ENCODE peak calls at places on chromosomes 2 and 18, in six cellular contexts. P, U, Q, E, L and R are unnamed samples.

GRCh38 chr2:210630904-210631560 is 74.6 kb downstream of the CPS1 start:
- DNase-seq in E (no peak), Q (no peak), U (no peak), L (no peak), P (no peak), R (no peak)

GRCh38 chr18:3452750-3453539 is 3.0 kb downstream of the TGIF1 start:
- DNase-seq in U (peak), P (no peak), L (no peak), Q (no peak), E (peak), R (no peak)

GRCh38 chr2:111941531-111941930 is 43.1 kb downstream of the MERTK start:
- DNase-seq in P (no peak), L (no peak), U (no peak), Q (no peak), E (no peak), R (no peak)

GRCh38 chr2:62931536-62931935 is 119.1 kb upstream of the OTX1 start:
- DNase-seq in Q (no peak), U (no peak), E (no peak), L (no peak), P (no peak), R (no peak)

GRCh38 chr2:65142515-65142914 is 12.6 kb upstream of the RAB1A start:
- DNase-seq in L (no peak), Q (no peak), P (no peak), U (no peak), E (no peak), R (no peak)

GRCh38 chr2:121790276-121790956 is 35.0 kb downstream of the TSN start:
- DNase-seq in Q (no peak), U (no peak), P (no peak), L (no peak), E (peak), R (peak)

GRCh38 chr2:141703506-141703905 is 427.3 kb downstream of the LRP1B start:
- DNase-seq in E (no peak), Q (no peak), P (no peak), L (no peak), U (no peak), R (no peak)

GRCh38 chr2:216308532-216308931 is 63.8 kb downstream of the MARCHF4 start:
- DNase-seq in E (peak), P (no peak), L (no peak), U (no peak), Q (no peak), R (peak)

GRCh38 chr18:32548688-32549087 is 78.0 kb upstream of the GAREM1 start:
- DNase-seq in Q (no peak), E (no peak), L (no peak), P (no peak), U (no peak), R (no peak)

GRCh38 chr2:172102159-172102857 is 392 bp downstream of the DLX2 start:
- DNase-seq in E (peak), L (peak), Q (no peak), U (no peak), P (no peak), R (no peak)

GRCh38 chr2:88321614-88322248 is 130.8 kb downstream of the FOXI3 start:
- DNase-seq in L (no peak), Q (no peak), P (no peak), E (no peak), U (no peak), R (no peak)

GRCh38 chr2:3738454-3738853 is 35.1 kb downstream of the DCDC2C start:
- DNase-seq in L (peak), E (peak), Q (no peak), U (no peak), P (no peak), R (no peak)

GRCh38 chr2:226903179-226903578 is 67.3 kb downstream of the RHBDD1 start:
- DNase-seq in P (no peak), U (no peak), E (peak), L (no peak), Q (no peak), R (peak)

GRCh38 chr18:31819106-31819924 is 58.6 kb upstream of the SLC25A52 start:
- DNase-seq in U (no peak), Q (no peak), P (no peak), E (peak), L (peak), R (peak)

GRCh38 chr2:20485989-20486388 is 39.1 kb downstream of the RHOB start:
- DNase-seq in L (no peak), Q (no peak), E (no peak), P (no peak), U (no peak), R (no peak)

GRCh38 chr2:32864337-32864736 is 82.4 kb upstream of the LTBP1 start:
- DNase-seq in Q (no peak), E (peak), L (no peak), P (no peak), U (no peak), R (peak)

GRCh38 chr2:2646312-2647051 is 315.4 kb upstream of the MYT1L start:
- DNase-seq in E (peak), Q (no peak), P (no peak), U (no peak), L (peak), R (no peak)

GRCh38 chr2:16190446-16191270 is 250.3 kb downstream of the MYCN start:
- DNase-seq in Q (no peak), E (no peak), L (no peak), P (no peak), U (no peak), R (no peak)

GRCh38 chr2:234289789-234290188 is 207.1 kb downstream of the ARL4C start:
- DNase-seq in U (no peak), L (no peak), Q (no peak), P (no peak), E (peak), R (no peak)